ENCODE peak calls at places on chromosomes 1 and 21, in five cellular contexts. One of them, this sample, is unnamed.

GRCh38 chr1:51679435-51679834 is 62.5 kb downstream of the OSBPL9 start:
- DNase-seq in pancreas: no peak
- DNase-seq in WTC11: no peak
- DNase-seq in A549: no peak
- DNase-seq in fibroblast of pulmonary artery: peak
- DNase-seq in this sample: no peak

GRCh38 chr1:15667362-15667761 is 16.8 kb upstream of the PLEKHM2 start:
- DNase-seq in pancreas: no peak
- DNase-seq in WTC11: no peak
- DNase-seq in A549: no peak
- DNase-seq in fibroblast of pulmonary artery: no peak
- DNase-seq in this sample: no peak

GRCh38 chr1:156042828-156043227 is 10.8 kb downstream of the UBQLN4 start:
- DNase-seq in pancreas: no peak
- DNase-seq in WTC11: no peak
- DNase-seq in A549: no peak
- DNase-seq in fibroblast of pulmonary artery: no peak
- DNase-seq in this sample: no peak

GRCh38 chr1:58898739-58899580 is 115.1 kb upstream of the JUN start:
- DNase-seq in pancreas: no peak
- DNase-seq in WTC11: no peak
- DNase-seq in A549: no peak
- DNase-seq in fibroblast of pulmonary artery: peak
- DNase-seq in this sample: peak

GRCh38 chr21:27371065-27371464 is 404.2 kb upstream of the ADAMTS5 start:
- DNase-seq in pancreas: no peak
- DNase-seq in WTC11: no peak
- DNase-seq in A549: no peak
- DNase-seq in fibroblast of pulmonary artery: no peak
- DNase-seq in this sample: no peak

GRCh38 chr1:234617135-234617985 is 7.4 kb upstream of the IRF2BP2 start:
- DNase-seq in pancreas: no peak
- DNase-seq in WTC11: no peak
- DNase-seq in A549: no peak
- DNase-seq in fibroblast of pulmonary artery: peak
- DNase-seq in this sample: peak

GRCh38 chr1:184152502-184152901 is 101.0 kb downstream of the TSEN15 start:
- DNase-seq in pancreas: no peak
- DNase-seq in WTC11: no peak
- DNase-seq in A549: no peak
- DNase-seq in fibroblast of pulmonary artery: peak
- DNase-seq in this sample: peak

GRCh38 chr1:232992227-232992626 is 41.8 kb downstream of the NTPCR start:
- DNase-seq in pancreas: no peak
- DNase-seq in WTC11: no peak
- DNase-seq in A549: no peak
- DNase-seq in fibroblast of pulmonary artery: no peak
- DNase-seq in this sample: no peak

GRCh38 chr1:8687053-8687452 is 130.4 kb downstream of the RERE start:
- DNase-seq in pancreas: no peak
- DNase-seq in WTC11: no peak
- DNase-seq in A549: no peak
- DNase-seq in fibroblast of pulmonary artery: peak
- DNase-seq in this sample: peak

GRCh38 chr21:38807481-38807880 is 1.8 kb downstream of the ETS2 start:
- DNase-seq in pancreas: no peak
- DNase-seq in WTC11: no peak
- DNase-seq in A549: no peak
- DNase-seq in fibroblast of pulmonary artery: no peak
- DNase-seq in this sample: no peak

GRCh38 chr21:38804617-38805281 is 980 bp upstream of the ETS2 start:
- DNase-seq in pancreas: peak
- DNase-seq in WTC11: peak
- DNase-seq in A549: no peak
- DNase-seq in fibroblast of pulmonary artery: no peak
- DNase-seq in this sample: peak

GRCh38 chr21:38805282-38806152 is at the start of gene ETS2:
- DNase-seq in pancreas: peak
- DNase-seq in WTC11: peak
- DNase-seq in A549: peak
- DNase-seq in fibroblast of pulmonary artery: peak
- DNase-seq in this sample: peak

GRCh38 chr21:38806942-38807284 is 1.2 kb downstream of the ETS2 start:
- DNase-seq in pancreas: no peak
- DNase-seq in WTC11: no peak
- DNase-seq in A549: no peak
- DNase-seq in fibroblast of pulmonary artery: no peak
- DNase-seq in this sample: no peak

DNA sequence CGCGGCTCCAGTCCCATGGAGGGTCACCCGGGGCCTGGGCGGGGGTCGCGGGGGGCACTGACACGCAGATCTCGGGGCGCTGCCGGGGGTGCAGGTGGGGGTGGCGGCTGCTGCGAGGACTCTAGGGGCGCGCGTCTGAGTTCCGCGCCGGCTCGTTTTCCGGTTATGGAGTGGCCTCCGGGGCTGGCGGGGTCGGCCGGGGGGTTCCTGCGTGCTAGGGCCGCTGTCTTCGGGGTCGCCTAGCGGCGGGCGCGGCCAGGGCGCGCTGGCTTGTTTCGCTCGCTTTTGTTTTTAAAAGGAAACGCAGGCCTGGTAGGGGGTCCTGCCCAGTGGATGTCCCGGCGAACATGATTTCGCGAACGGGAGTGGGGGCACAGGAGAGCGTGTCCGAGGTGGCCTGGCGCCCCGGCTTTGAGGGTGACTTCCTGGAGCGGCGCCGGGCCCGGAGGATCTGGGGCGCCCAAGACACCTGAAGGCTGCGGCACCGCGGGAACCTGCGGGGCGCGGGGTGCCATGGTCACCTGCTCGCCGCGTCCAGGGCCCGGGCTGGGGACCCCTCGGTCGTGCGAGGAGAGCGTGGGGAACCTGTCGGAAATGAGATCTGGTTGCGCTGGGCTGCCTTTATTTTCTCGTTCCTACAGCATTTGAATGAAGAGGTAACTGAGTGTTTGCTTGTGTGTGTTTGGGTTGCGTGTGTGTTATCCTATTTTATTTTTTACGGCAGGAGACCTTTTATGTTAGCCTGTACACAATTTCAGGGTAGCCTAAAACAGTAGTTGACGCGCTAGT is 618 bp downstream of the ETS2 start:
- DNase-seq in pancreas: peak
- DNase-seq in WTC11: peak
- DNase-seq in A549: no peak
- DNase-seq in fibroblast of pulmonary artery: no peak
- DNase-seq in this sample: no peak
- TF ChIP-seq CTCF in pancreas: no peak
- TF ChIP-seq CTCF in WTC11: no peak
- TF ChIP-seq CTCF in A549: no peak
- TF ChIP-seq CTCF in fibroblast of pulmonary artery: no peak
- TF ChIP-seq CTCF in this sample: peak

GRCh38 chr1:154937988-154938386 is 1.5 kb upstream of the PMVK start:
- DNase-seq in pancreas: no peak
- DNase-seq in WTC11: no peak
- DNase-seq in A549: no peak
- DNase-seq in fibroblast of pulmonary artery: no peak
- DNase-seq in this sample: no peak

GRCh38 chr1:154936416-154937050 is at the start of gene PMVK:
- DNase-seq in pancreas: peak
- DNase-seq in WTC11: peak
- DNase-seq in A549: peak
- DNase-seq in fibroblast of pulmonary artery: peak
- DNase-seq in this sample: peak

GRCh38 chr1:154935749-154936415 is 637 bp downstream of the PMVK start:
- DNase-seq in pancreas: no peak
- DNase-seq in WTC11: no peak
- DNase-seq in A549: no peak
- DNase-seq in fibroblast of pulmonary artery: no peak
- DNase-seq in this sample: no peak

GRCh38 chr1:154938604-154939399 is 2.3 kb upstream of the PMVK start:
- DNase-seq in pancreas: no peak
- DNase-seq in WTC11: no peak
- DNase-seq in A549: no peak
- DNase-seq in fibroblast of pulmonary artery: no peak
- DNase-seq in this sample: no peak

GRCh38 chr1:154937051-154937987 is 800 bp upstream of the PMVK start:
- DNase-seq in pancreas: peak
- DNase-seq in WTC11: peak
- DNase-seq in A549: peak
- DNase-seq in fibroblast of pulmonary artery: peak
- DNase-seq in this sample: peak
- TF ChIP-seq CTCF in pancreas: no peak
- TF ChIP-seq CTCF in WTC11: no peak
- TF ChIP-seq CTCF in A549: no peak
- TF ChIP-seq CTCF in fibroblast of pulmonary artery: peak
- TF ChIP-seq CTCF in this sample: peak

GRCh38 chr1:208741296-208741695 is 497.1 kb upstream of the PLXNA2 start:
- DNase-seq in pancreas: no peak
- DNase-seq in WTC11: no peak
- DNase-seq in A549: no peak
- DNase-seq in fibroblast of pulmonary artery: no peak
- DNase-seq in this sample: no peak

GRCh38 chr1:208731976-208732821 is 488.0 kb upstream of the PLXNA2 start:
- DNase-seq in pancreas: no peak
- DNase-seq in WTC11: no peak
- DNase-seq in A549: no peak
- DNase-seq in fibroblast of pulmonary artery: no peak
- DNase-seq in this sample: no peak

DNA sequence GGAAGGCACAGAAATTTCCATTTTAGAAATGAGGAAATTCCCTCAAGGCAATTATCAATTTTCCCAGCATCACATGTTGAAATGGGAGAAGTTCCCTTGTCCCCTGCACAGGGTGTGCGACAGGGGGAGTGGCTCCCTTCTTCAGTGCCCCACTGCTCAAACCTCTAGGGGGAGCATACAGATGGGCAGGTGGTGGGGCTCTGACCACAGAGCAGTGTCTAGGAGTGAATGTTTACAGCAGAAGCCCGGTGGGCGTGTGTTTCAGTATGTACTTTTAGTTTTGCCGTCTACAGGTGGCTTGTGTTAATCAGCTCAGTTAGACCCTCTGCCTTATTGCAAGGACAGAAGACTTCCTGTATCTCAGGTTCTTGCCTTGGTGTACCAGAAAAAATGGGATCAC is 493.7 kb upstream of the PLXNA2 start:
- DNase-seq in pancreas: no peak
- DNase-seq in WTC11: peak
- DNase-seq in A549: no peak
- DNase-seq in fibroblast of pulmonary artery: no peak
- DNase-seq in this sample: no peak
- TF ChIP-seq CTCF in pancreas: no peak
- TF ChIP-seq CTCF in WTC11: no peak
- TF ChIP-seq CTCF in A549: no peak
- TF ChIP-seq CTCF in fibroblast of pulmonary artery: no peak
- TF ChIP-seq CTCF in this sample: no peak

GRCh38 chr1:6378096-6378746 is 15.3 kb downstream of the ACOT7 start:
- DNase-seq in pancreas: no peak
- DNase-seq in WTC11: peak
- DNase-seq in A549: no peak
- DNase-seq in fibroblast of pulmonary artery: no peak
- DNase-seq in this sample: no peak
- TF ChIP-seq CTCF in pancreas: no peak
- TF ChIP-seq CTCF in WTC11: no peak
- TF ChIP-seq CTCF in A549: peak
- TF ChIP-seq CTCF in fibroblast of pulmonary artery: peak
- TF ChIP-seq CTCF in this sample: peak

GRCh38 chr21:15826147-15826780 is 96.5 kb downstream of the USP25 start:
- DNase-seq in pancreas: no peak
- DNase-seq in WTC11: peak
- DNase-seq in A549: peak
- DNase-seq in fibroblast of pulmonary artery: peak
- DNase-seq in this sample: peak
- TF ChIP-seq CTCF in pancreas: peak
- TF ChIP-seq CTCF in WTC11: peak
- TF ChIP-seq CTCF in A549: peak
- TF ChIP-seq CTCF in fibroblast of pulmonary artery: peak
- TF ChIP-seq CTCF in this sample: peak

DNA sequence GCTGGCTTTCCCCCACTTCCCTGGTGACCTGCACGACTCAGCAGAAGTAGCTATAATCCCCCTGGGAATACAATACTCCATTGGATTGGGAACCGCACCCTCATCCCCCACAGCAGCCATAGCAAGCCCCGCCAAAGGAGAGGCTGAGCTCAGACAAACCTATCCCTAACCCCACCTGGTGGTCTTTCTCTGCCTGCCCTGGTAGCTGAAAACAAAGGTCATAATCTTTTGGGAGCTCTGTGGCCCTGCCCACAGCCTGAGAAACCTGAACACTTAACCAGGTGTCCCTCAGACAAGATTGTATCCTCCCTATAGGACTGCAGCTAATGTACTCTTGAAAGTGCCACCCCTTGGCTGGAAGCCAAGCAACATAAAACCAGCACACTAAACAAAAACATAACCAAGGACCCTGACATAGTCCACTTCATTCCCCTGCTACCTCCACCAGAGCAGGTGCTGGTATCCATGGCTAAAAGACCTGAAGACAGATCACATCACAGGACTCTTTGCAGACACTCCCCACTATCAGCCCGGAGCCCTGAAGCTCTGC is 71.6 kb upstream of the RUNX1 start:
- DNase-seq in pancreas: no peak
- DNase-seq in WTC11: no peak
- DNase-seq in A549: no peak
- DNase-seq in fibroblast of pulmonary artery: no peak
- DNase-seq in this sample: no peak
- TF ChIP-seq CTCF in pancreas: no peak
- TF ChIP-seq CTCF in WTC11: no peak
- TF ChIP-seq CTCF in A549: no peak
- TF ChIP-seq CTCF in fibroblast of pulmonary artery: no peak
- TF ChIP-seq CTCF in this sample: no peak

This sample was measured in fibroblast of villous mesenchyme.